ENCODE peak calls at places on chromosome 18, in nine cellular contexts. F, E, G, V, A, U, Q, Z and R are unnamed samples.

GRCh38 chr18:59272971-59273935 is at the start of gene RAX:
- DNase-seq in A (no peak), Z (peak), V (peak), F (no peak), E (no peak), Q (peak), G (no peak), U (no peak), R (no peak)

GRCh38 chr18:50076245-50076644 is 118.7 kb downstream of the MYO5B start:
- DNase-seq in G (no peak), Q (no peak), V (no peak), E (no peak), A (no peak), F (no peak), U (no peak), Z (no peak), R (no peak)

GRCh38 chr18:56890632-56891031 is 239.5 kb downstream of the WDR7 start:
- DNase-seq in Q (no peak), E (no peak), G (no peak), Z (peak), A (peak), F (no peak), U (peak), V (peak), R (no peak)

GRCh38 chr18:63999871-64000270 is 30.0 kb downstream of the SERPINB8 start:
- DNase-seq in G (no peak), Z (no peak), Q (no peak), F (no peak), U (no peak), V (no peak), E (no peak), A (no peak), R (no peak)

GRCh38 chr18:57436193-57436964 is 1.2 kb downstream of the ONECUT2 start:
- DNase-seq in V (no peak), Q (peak), G (no peak), U (no peak), Z (no peak), A (no peak), F (no peak), E (no peak), R (peak)

GRCh38 chr18:28725876-28726275 is 548.9 kb upstream of the CDH2 start:
- DNase-seq in G (no peak), Z (no peak), E (no peak), F (no peak), Q (no peak), V (no peak), A (peak), U (peak), R (no peak)

GRCh38 chr18:11799066-11799465 is 52.1 kb upstream of the CHMP1B start:
- DNase-seq in U (no peak), E (no peak), V (no peak), Q (no peak), A (no peak), F (no peak), Z (no peak), G (no peak), R (no peak)

GRCh38 chr18:35246831-35247230 is 6.0 kb downstream of the ZNF397 start:
- DNase-seq in Z (no peak), V (no peak), F (no peak), E (no peak), A (no peak), U (no peak), G (no peak), Q (no peak), R (no peak)

GRCh38 chr18:34866739-34867138 is 156.6 kb downstream of the DTNA start:
- DNase-seq in E (no peak), U (no peak), G (no peak), Q (no peak), A (no peak), V (peak), Z (peak), F (no peak), R (no peak)

GRCh38 chr18:57715671-57716070 is 87.4 kb downstream of the ATP8B1 start:
- DNase-seq in V (no peak), Z (no peak), U (peak), G (no peak), F (no peak), E (no peak), A (no peak), Q (no peak), R (no peak)

GRCh38 chr18:59114160-59114559 is 25.5 kb upstream of the SEC11C start:
- DNase-seq in V (no peak), U (no peak), Z (no peak), Q (no peak), F (no peak), E (no peak), A (peak), G (no peak), R (no peak)

GRCh38 chr18:74512321-74513053 is 16.3 kb downstream of the CNDP2 start:
- DNase-seq in G (no peak), A (no peak), F (no peak), Q (no peak), E (no peak), U (no peak), Z (no peak), V (no peak), R (no peak)

GRCh38 chr18:49494660-49495059 is 7.6 kb upstream of the C18orf32 start:
- DNase-seq in V (no peak), F (no peak), Q (no peak), E (no peak), A (no peak), U (no peak), Z (peak), G (no peak), R (no peak)

GRCh38 chr18:63997606-63998005 is 27.7 kb downstream of the SERPINB8 start:
- DNase-seq in Q (no peak), F (no peak), V (no peak), E (no peak), U (no peak), Z (no peak), A (peak), G (no peak), R (no peak)

GRCh38 chr18:55415258-55415871 is 172.6 kb downstream of the TCF4 start:
- DNase-seq in E (peak), Q (peak), F (peak), Z (peak), A (peak), G (peak), U (peak), V (peak), R (peak)

DNA sequence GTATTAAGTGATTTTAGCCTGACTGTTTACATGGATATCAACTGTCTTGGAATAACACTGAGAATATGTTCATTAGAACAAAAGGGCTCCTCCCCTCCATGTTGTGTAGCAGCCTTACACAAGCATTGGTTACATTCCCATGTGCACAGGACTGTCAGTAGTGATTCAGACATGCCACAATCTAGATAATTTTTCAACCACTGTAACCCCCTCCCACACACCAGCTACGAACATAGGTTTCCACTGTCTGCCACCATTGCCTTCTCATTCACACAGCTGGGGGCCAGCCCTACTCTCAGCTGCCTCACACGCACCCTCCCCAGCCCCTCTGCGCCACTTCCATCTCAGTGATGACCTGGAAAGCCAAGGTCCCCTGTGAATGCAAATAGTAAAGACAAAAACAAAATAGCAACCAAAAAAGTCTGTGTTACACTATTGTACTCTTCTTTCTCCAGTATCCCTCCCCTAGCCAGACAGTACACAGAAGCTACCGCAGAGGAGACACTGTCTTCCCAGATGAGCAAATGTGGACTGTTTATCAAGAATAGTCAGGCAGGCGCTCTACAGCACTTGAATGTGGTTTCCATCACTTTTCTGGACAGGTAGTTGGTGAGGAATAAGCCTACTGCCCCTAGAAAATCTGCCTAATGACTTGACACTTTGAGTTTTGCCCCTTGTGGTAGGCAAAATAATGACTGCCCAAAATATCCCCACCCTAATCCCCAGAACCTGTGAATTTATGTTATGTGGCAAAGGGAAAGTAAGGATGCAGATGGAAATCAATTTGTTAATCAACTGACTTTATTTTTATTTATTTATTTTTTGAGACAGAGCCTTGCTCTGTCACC is 27.9 kb upstream of the TYMS start:
- DNase-seq in V (peak), E (no peak), A (peak), U (no peak), G (no peak), F (no peak), Q (no peak), Z (peak), R (no peak)
- TF ChIP-seq CTCF in V (peak), E (no peak), A (peak), U (peak), G (no peak), F (no peak), Q (no peak), Z (no peak), R (no peak)

GRCh38 chr18:47999801-48000248 is 69.4 kb upstream of the SMAD2 start:
- DNase-seq in A (no peak), Q (no peak), Z (no peak), V (no peak), E (no peak), G (no peak), U (no peak), F (no peak), R (no peak)

GRCh38 chr18:47993409-47993808 is 63.0 kb upstream of the SMAD2 start:
- DNase-seq in Z (no peak), Q (no peak), F (no peak), G (no peak), A (no peak), E (no peak), U (no peak), V (no peak), R (no peak)

GRCh38 chr18:47996091-47996541 is 65.7 kb upstream of the SMAD2 start:
- DNase-seq in Q (no peak), E (no peak), A (no peak), U (no peak), Z (no peak), F (no peak), G (no peak), V (no peak), R (no peak)

GRCh38 chr18:48000701-48001100 is 70.2 kb upstream of the SMAD2 start:
- DNase-seq in V (no peak), G (no peak), F (no peak), U (no peak), Q (no peak), Z (no peak), E (no peak), A (no peak), R (no peak)

DNA sequence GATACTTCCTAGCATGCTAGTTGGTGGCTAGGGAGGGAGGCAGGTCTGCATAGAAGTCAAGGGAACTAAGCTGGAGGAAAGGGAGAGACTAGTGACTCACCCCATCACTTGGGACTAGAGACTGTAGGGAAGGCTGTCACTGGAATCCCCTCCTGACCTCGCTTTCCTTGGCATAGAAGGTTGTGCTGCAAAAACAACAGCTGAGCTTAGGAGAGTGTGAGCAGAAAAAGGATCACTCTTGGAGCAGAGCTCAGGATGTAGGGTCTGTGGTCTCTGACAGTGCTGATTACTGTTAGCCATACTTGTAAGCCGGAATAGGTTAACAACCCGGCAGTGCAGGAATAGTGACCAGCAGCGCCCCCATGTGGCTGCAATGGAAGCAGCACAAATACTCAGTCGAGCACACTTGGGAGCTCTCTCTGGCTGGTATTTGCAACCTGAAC is 66.9 kb upstream of the SMAD2 start:
- DNase-seq in F (no peak), Q (no peak), U (no peak), E (no peak), A (no peak), V (peak), Z (peak), G (no peak), R (no peak)
- TF ChIP-seq CTCF in F (no peak), Q (no peak), U (peak), E (no peak), A (peak), V (peak), Z (peak), G (no peak), R (no peak)

GRCh38 chr18:54294274-54294673 is 25.0 kb downstream of the POLI start:
- DNase-seq in E (no peak), Z (no peak), Q (no peak), G (no peak), A (no peak), V (no peak), F (no peak), U (no peak), R (no peak)
- TF ChIP-seq CTCF in E (no peak), Z (no peak), Q (no peak), G (no peak), A (no peak), V (no peak), F (no peak), U (no peak), R (no peak)

GRCh38 chr18:23209796-23210195 is 74.5 kb downstream of the CABLES1 start:
- DNase-seq in U (no peak), Z (no peak), V (no peak), E (no peak), G (no peak), A (no peak), F (no peak), Q (no peak), R (no peak)
- TF ChIP-seq CTCF in U (no peak), Z (no peak), V (no peak), E (no peak), G (no peak), A (no peak), F (no peak), Q (no peak), R (no peak)

GRCh38 chr18:22377769-22378168 is 39.9 kb downstream of the CTAGE1 start:
- DNase-seq in E (no peak), U (no peak), V (no peak), F (no peak), Q (no peak), Z (no peak), G (no peak), A (no peak), R (no peak)

GRCh38 chr18:22378672-22379282 is 38.9 kb downstream of the CTAGE1 start:
- DNase-seq in G (no peak), V (peak), A (no peak), Z (peak), Q (no peak), E (no peak), F (no peak), U (peak), R (peak)
- TF ChIP-seq CTCF in G (peak), V (peak), A (peak), Z (peak), Q (peak), E (no peak), F (peak), U (peak), R (peak)

GRCh38 chr18:45793295-45793965 is 32.0 kb upstream of the SIGLEC15 start:
- DNase-seq in G (no peak), Z (peak), A (peak), U (peak), Q (no peak), V (peak), E (no peak), F (no peak), R (no peak)

GRCh38 chr18:45787346-45787745 is 38.1 kb upstream of the SIGLEC15 start:
- DNase-seq in Q (no peak), F (no peak), E (no peak), V (no peak), G (no peak), U (no peak), A (no peak), Z (no peak), R (no peak)

GRCh38 chr18:45792551-45793294 is 32.8 kb upstream of the SIGLEC15 start:
- DNase-seq in Q (no peak), V (peak), A (no peak), Z (peak), G (no peak), U (peak), E (no peak), F (no peak), R (no peak)
- TF ChIP-seq CTCF in Q (no peak), V (no peak), A (no peak), Z (no peak), G (no peak), U (no peak), E (no peak), F (no peak), R (no peak)

DNA sequence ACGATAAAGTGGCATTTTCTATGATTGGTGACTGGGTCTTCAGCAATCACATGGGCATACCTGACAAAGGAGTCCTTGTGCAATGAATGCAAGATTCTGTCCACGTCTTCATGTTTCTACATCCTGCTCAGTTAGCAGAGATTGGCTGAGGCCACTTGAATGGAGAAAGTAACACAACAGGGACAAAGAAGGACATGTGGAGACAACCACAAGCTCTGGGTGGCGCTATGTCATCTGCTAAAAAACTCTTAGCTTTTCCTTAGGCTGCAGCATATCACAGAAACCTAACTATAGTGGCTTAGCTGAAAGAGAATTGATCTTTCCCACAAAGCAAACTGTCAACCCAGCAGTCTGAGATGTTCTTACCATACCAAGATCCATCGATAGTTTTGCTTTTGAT is 1109.7 kb downstream of the SOCS6 start:
- DNase-seq in Q (no peak), G (no peak), Z (peak), V (peak), A (peak), F (no peak), E (no peak), U (peak), R (no peak)
- TF ChIP-seq CTCF in Q (no peak), G (no peak), Z (peak), V (peak), A (peak), F (no peak), E (no peak), U (peak), R (no peak)

GRCh38 chr18:78408623-78409022 is 571.0 kb upstream of the SALL3 start:
- DNase-seq in E (no peak), Z (no peak), Q (peak), F (no peak), V (no peak), A (no peak), U (no peak), G (no peak), R (no peak)
- TF ChIP-seq CTCF in E (no peak), Z (no peak), Q (no peak), F (no peak), V (no peak), A (no peak), U (no peak), G (no peak), R (no peak)

GRCh38 chr18:31557446-31557845 is 34.2 kb upstream of the TTR start:
- DNase-seq in A (no peak), Q (no peak), U (peak), V (no peak), Z (no peak), E (no peak), G (no peak), F (no peak), R (no peak)

GRCh38 chr18:31562726-31563125 is 29.0 kb upstream of the TTR start:
- DNase-seq in U (no peak), F (no peak), G (no peak), E (no peak), Q (no peak), V (no peak), A (no peak), Z (no peak), R (no peak)

GRCh38 chr18:31554776-31555175 is 36.9 kb upstream of the TTR start:
- DNase-seq in Q (no peak), Z (no peak), U (no peak), E (no peak), A (no peak), F (no peak), V (no peak), G (no peak), R (no peak)

GRCh38 chr18:31555971-31556747 is 35.5 kb upstream of the TTR start:
- DNase-seq in G (no peak), Z (peak), V (peak), F (no peak), A (peak), U (peak), E (peak), Q (no peak), R (no peak)

GRCh38 chr18:31558567-31558966 is 33.1 kb upstream of the TTR start:
- DNase-seq in Q (no peak), U (no peak), Z (no peak), F (no peak), V (no peak), A (no peak), E (no peak), G (no peak), R (no peak)
- TF ChIP-seq CTCF in Q (no peak), U (no peak), Z (no peak), F (no peak), V (no peak), A (no peak), E (no peak), G (no peak), R (no peak)